ENCODE peak calls at places on chromosome 6, in nine cellular contexts. A is omental fat pad, V is left ventricle myocardium inferior, I is tibial artery, D is transverse colon, J is SK-N-SH, M is WTC11, Q is psoas muscle, K is heart right ventricle. U is an unnamed sample.
A peak's percentile ranks its signal among the peaks of the same experiment; 100 is the strongest.

GRCh38 chr6:118876814-118877213 is 17.1 kb upstream of the ASF1A start:
- DNase-seq in A (no peak), V (no peak), I (no peak), D (no peak), J (no peak), M (no peak), Q (no peak), K (no peak), U (no peak)

GRCh38 chr6:70336976-70337375 is 34.1 kb upstream of the COL9A1 start:
- DNase-seq in A (no peak), V (no peak), I (no peak), D (no peak), J (no peak), M (no peak), Q (no peak), K (no peak), U (no peak)

GRCh38 chr6:135291288-135292116 is 110.4 kb downstream of the MYB start:
- DNase-seq in A (no peak), V (no peak), I (no peak), D (no peak), J (no peak), M (no peak), Q (no peak), K (no peak), U (no peak)

GRCh38 chr6:83389606-83390005 is 41.2 kb downstream of the ME1 start:
- DNase-seq in A (no peak), V (no peak), I (no peak), D (no peak), J (no peak), M (no peak), Q (no peak), K (no peak), U (no peak)

GRCh38 chr6:42104807-42105713 is 37.4 kb downstream of the C6orf132 start:
- DNase-seq in A (no peak), V (no peak), I (no peak), D (no peak), J (no peak), M (peak; percentile 56), Q (peak; percentile 39), K (no peak), U (no peak)

GRCh38 chr6:170057034-170057734 is 233.7 kb downstream of the DLL1 start:
- DNase-seq in A (no peak), V (no peak), I (no peak), D (peak; percentile 2), J (no peak), M (no peak), Q (no peak), K (no peak), U (no peak)

GRCh38 chr6:15363523-15364400 is 117.9 kb downstream of the JARID2 start:
- DNase-seq in A (no peak), V (no peak), I (no peak), D (no peak), J (peak; percentile 24), M (no peak), Q (no peak), K (no peak), U (no peak)

GRCh38 chr6:117740605-117741004 is 65.3 kb downstream of the NUS1 start:
- DNase-seq in A (no peak), V (no peak), I (no peak), D (no peak), J (no peak), M (no peak), Q (no peak), K (no peak), U (no peak)

GRCh38 chr6:157471077-157471686 is 90.2 kb downstream of the ZDHHC14 start:
- DNase-seq in A (no peak), V (no peak), I (no peak), D (no peak), J (no peak), M (no peak), Q (no peak), K (no peak), U (no peak)

GRCh38 chr6:160258346-160259142 is at the start of gene SLC22A2:
- DNase-seq in A (no peak), V (no peak), I (no peak), D (no peak), J (no peak), M (no peak), Q (no peak), K (no peak), U (no peak)

GRCh38 chr6:75800133-75800532 is 51.1 kb downstream of the MYO6 start:
- DNase-seq in A (no peak), V (no peak), I (no peak), D (no peak), J (no peak), M (no peak), Q (no peak), K (no peak), U (no peak)

GRCh38 chr6:168007592-168008338 is 10.3 kb downstream of the KIF25 start:
- DNase-seq in A (no peak), V (no peak), I (peak; percentile 34), D (no peak), J (no peak), M (no peak), Q (no peak), K (no peak), U (no peak)

GRCh38 chr6:29746050-29746449 is 22.8 kb downstream of the HLA-F start:
- DNase-seq in A (no peak), V (no peak), I (no peak), D (no peak), J (no peak), M (no peak), Q (no peak), K (no peak), U (no peak)

GRCh38 chr6:154528286-154528915 is 17.9 kb upstream of the CNKSR3 start:
- DNase-seq in A (no peak), V (no peak), I (no peak), D (peak; percentile 25), J (no peak), M (no peak), Q (no peak), K (no peak), U (no peak)

GRCh38 chr6:43982084-43982625 is 145.1 kb downstream of the MRPL14 start:
- DNase-seq in A (no peak), V (no peak), I (peak; percentile 3), D (no peak), J (peak; percentile 8), M (no peak), Q (no peak), K (no peak), U (no peak)

GRCh38 chr6:3385660-3386151 is 71.1 kb downstream of the SLC22A23 start:
- DNase-seq in A (no peak), V (no peak), I (peak; percentile 69), D (peak; percentile 39), J (no peak), M (no peak), Q (peak; percentile 75), K (no peak), U (no peak)

GRCh38 chr6:29834564-29835436 is 7.2 kb downstream of the HLA-G start:
- DNase-seq in A (no peak), V (no peak), I (no peak), D (peak; percentile 37), J (peak; percentile 41), M (peak; percentile 82), Q (peak; percentile 36), K (no peak), U (peak; percentile 63)

DNA sequence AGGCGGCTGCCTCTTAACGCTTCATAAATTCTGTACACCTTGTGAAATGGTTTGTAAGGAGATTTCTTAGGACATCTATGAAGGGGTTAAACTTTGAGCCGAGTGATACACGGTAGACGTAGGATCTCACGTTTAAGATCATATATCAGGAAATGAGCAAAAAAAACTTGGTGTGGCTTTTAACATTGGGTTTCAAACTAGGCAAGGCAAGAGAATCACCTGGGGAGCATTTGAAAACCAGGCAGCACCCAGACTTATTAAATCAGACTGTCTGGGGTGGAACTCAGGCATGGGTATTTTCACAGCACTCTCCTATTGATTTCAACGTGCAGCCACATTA is 26.4 kb downstream of the LY86 start:
- DNase-seq in A (no peak), V (no peak), I (no peak), D (no peak), J (no peak), M (no peak), Q (no peak), K (no peak), U (no peak)
- TF ChIP-seq CTCF in A (no peak), V (no peak), I (no peak), D (no peak), J (no peak), M (no peak), Q (no peak), K (no peak), U (no peak)

DNA sequence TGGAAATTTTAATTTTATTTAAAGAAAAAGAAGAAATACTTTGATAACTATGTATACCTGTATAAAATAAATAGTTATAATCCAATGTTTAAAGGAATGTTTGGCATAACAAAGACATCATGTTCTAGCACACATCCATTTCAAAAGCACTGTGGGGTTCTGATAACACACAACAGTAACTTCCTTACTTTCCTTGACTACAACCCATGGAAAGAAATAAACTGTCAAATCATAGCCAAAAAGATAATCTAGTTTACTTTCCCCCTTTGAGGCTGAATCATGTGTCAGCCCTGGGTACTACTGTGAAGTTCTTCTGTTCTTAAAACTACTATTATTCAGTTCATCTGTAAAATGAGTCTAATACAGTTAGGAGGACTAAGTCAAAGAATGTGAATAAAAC is 61.4 kb upstream of the PKIB start:
- DNase-seq in A (no peak), V (no peak), I (no peak), D (no peak), J (no peak), M (no peak), Q (no peak), K (no peak), U (no peak)
- TF ChIP-seq CTCF in A (no peak), V (no peak), I (no peak), D (no peak), J (no peak), M (no peak), Q (no peak), K (no peak), U (no peak)

DNA sequence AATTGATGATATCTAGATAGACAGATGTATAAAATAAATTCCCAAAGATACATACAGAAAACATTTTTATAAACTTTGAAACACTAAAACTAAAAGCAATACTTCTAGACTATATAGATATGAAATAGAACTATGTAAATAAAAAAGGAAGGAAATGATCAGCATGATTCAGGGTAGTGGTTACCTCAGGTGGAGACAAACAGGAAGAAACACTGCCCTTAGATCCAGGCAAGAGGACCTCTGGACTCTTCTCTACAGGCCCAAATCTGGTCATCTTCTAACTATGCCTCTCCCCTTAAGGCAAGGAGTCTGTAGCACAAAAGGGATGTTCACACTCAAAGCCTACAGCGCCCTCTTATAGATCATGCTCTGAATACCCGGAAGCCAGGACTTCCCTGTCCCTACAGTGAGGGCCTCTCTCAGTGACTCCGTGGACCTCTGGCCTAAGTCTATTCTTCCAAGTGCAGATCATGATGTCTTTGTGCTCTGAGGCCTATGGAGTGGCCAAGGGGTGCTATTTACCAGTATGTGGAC is 30.4 kb upstream of the HIVEP2 start:
- DNase-seq in A (no peak), V (no peak), I (no peak), D (no peak), J (no peak), M (no peak), Q (no peak), K (no peak), U (no peak)
- TF ChIP-seq CTCF in A (no peak), V (no peak), I (no peak), D (no peak), J (no peak), M (no peak), Q (no peak), K (no peak), U (no peak)

GRCh38 chr6:8889514-8889913 is 454.2 kb upstream of the SLC35B3 start:
- DNase-seq in A (no peak), V (no peak), I (no peak), D (no peak), J (no peak), M (no peak), Q (no peak), K (no peak), U (no peak)

GRCh38 chr6:8888468-8888867 is 453.1 kb upstream of the SLC35B3 start:
- DNase-seq in A (no peak), V (no peak), I (no peak), D (no peak), J (peak; percentile 25), M (no peak), Q (no peak), K (no peak), U (no peak)
- TF ChIP-seq CTCF in A (no peak), V (peak; percentile 28), I (no peak), D (no peak), J (peak; percentile 46), M (no peak), Q (peak; percentile 10), K (peak; percentile 12), U (no peak)

U was measured in activated CD8-positive, alpha-beta T cell treated with anti-CD3 and anti-CD28 coated beads for 36 hours.